ENCODE peak calls at places on chromosomes 12 and 14, in eight cellular contexts. One of them, this sample, is unnamed.

GRCh38 chr12:25745281-25745680 is 192.2 kb upstream of the LMNTD1 start:
- DNase-seq in brain microvascular endothelial cell: no peak
- DNase-seq in choroid plexus epithelial cell: no peak
- DNase-seq in lung: no peak
- DNase-seq in psoas muscle: no peak
- DNase-seq in neural progenitor cell: no peak
- DNase-seq in foreskin fibroblast: no peak
- DNase-seq in pancreas: no peak
- DNase-seq in this sample: no peak

GRCh38 chr12:74449872-74450271 is 87.8 kb upstream of the ATXN7L3B start:
- DNase-seq in brain microvascular endothelial cell: peak
- DNase-seq in choroid plexus epithelial cell: peak
- DNase-seq in lung: no peak
- DNase-seq in psoas muscle: no peak
- DNase-seq in neural progenitor cell: no peak
- DNase-seq in foreskin fibroblast: no peak
- DNase-seq in pancreas: no peak
- DNase-seq in this sample: peak

GRCh38 chr12:62899568-62900390 is 35.2 kb downstream of the PPM1H start:
- DNase-seq in brain microvascular endothelial cell: no peak
- DNase-seq in choroid plexus epithelial cell: no peak
- DNase-seq in lung: no peak
- DNase-seq in psoas muscle: no peak
- DNase-seq in neural progenitor cell: no peak
- DNase-seq in foreskin fibroblast: no peak
- DNase-seq in pancreas: no peak
- DNase-seq in this sample: no peak

GRCh38 chr14:64795211-64795610 is 84.5 kb downstream of the SPTB start:
- DNase-seq in brain microvascular endothelial cell: no peak
- DNase-seq in choroid plexus epithelial cell: no peak
- DNase-seq in lung: no peak
- DNase-seq in psoas muscle: no peak
- DNase-seq in neural progenitor cell: no peak
- DNase-seq in foreskin fibroblast: no peak
- DNase-seq in pancreas: no peak
- DNase-seq in this sample: no peak

GRCh38 chr12:25071366-25071765 is 122.5 kb upstream of the BCAT1 start:
- DNase-seq in brain microvascular endothelial cell: no peak
- DNase-seq in choroid plexus epithelial cell: no peak
- DNase-seq in lung: no peak
- DNase-seq in psoas muscle: no peak
- DNase-seq in neural progenitor cell: no peak
- DNase-seq in foreskin fibroblast: no peak
- DNase-seq in pancreas: no peak
- DNase-seq in this sample: no peak

GRCh38 chr12:95641299-95641947 is 90.1 kb upstream of the USP44 start:
- DNase-seq in brain microvascular endothelial cell: no peak
- DNase-seq in choroid plexus epithelial cell: no peak
- DNase-seq in lung: no peak
- DNase-seq in psoas muscle: no peak
- DNase-seq in neural progenitor cell: no peak
- DNase-seq in foreskin fibroblast: no peak
- DNase-seq in pancreas: no peak
- DNase-seq in this sample: no peak

GRCh38 chr14:74698471-74698870 is 14.4 kb downstream of the AREL1 start:
- DNase-seq in brain microvascular endothelial cell: no peak
- DNase-seq in choroid plexus epithelial cell: no peak
- DNase-seq in lung: no peak
- DNase-seq in psoas muscle: no peak
- DNase-seq in neural progenitor cell: no peak
- DNase-seq in foreskin fibroblast: no peak
- DNase-seq in pancreas: no peak
- DNase-seq in this sample: no peak

GRCh38 chr12:30687265-30687986 is 8.2 kb downstream of the IPO8 start:
- DNase-seq in brain microvascular endothelial cell: no peak
- DNase-seq in choroid plexus epithelial cell: peak
- DNase-seq in lung: no peak
- DNase-seq in psoas muscle: no peak
- DNase-seq in neural progenitor cell: no peak
- DNase-seq in foreskin fibroblast: no peak
- DNase-seq in pancreas: no peak
- DNase-seq in this sample: no peak

GRCh38 chr12:54187075-54187474 is 1.7 kb downstream of the SMUG1 start:
- DNase-seq in brain microvascular endothelial cell: no peak
- DNase-seq in choroid plexus epithelial cell: no peak
- DNase-seq in lung: no peak
- DNase-seq in psoas muscle: no peak
- DNase-seq in neural progenitor cell: no peak
- DNase-seq in foreskin fibroblast: no peak
- DNase-seq in pancreas: no peak
- DNase-seq in this sample: no peak

DNA sequence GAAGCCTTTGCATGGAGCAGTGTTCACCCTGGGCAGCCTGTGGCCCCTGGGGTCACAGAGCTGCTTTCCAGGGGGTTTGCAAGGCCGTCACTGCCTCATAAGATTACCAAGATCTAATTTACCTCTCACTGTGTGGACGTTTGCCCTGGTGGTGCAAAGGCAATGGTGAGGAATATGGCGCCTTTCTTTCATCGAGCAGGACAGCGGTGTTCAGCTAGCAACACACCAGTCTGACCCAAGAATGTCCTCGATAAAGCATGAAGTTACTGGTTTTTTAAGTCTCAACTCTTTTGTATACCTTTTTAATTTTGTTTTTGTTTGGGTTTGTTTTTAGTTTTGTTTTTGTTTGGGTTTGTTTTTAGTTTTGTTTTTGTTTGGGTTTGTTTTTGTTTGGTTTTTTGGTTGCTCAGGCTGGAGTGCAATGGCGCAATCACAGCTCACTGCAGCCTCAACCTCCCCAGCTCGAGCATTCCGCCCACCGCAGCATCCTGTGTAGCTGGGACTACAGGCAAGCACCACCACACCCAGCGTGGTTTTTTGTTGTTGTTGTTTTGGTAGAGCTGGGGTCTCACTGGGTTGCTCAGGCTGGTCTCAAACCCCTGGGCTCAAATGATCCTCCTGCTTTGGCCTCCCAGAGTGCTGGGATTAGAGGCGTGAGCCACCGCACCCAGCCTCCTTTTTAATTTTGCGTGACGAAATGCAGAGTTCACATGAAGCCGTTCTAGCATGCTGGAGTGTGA is 57.9 kb downstream of the PPP2R5C start:
- DNase-seq in brain microvascular endothelial cell: no peak
- DNase-seq in choroid plexus epithelial cell: no peak
- DNase-seq in lung: no peak
- DNase-seq in psoas muscle: no peak
- DNase-seq in neural progenitor cell: no peak
- DNase-seq in foreskin fibroblast: no peak
- DNase-seq in pancreas: no peak
- DNase-seq in this sample: no peak
- H3K4me3 ChIP-seq in brain microvascular endothelial cell: no peak
- H3K4me3 ChIP-seq in choroid plexus epithelial cell: no peak
- H3K4me3 ChIP-seq in lung: no peak
- H3K4me3 ChIP-seq in psoas muscle: no peak
- H3K4me3 ChIP-seq in neural progenitor cell: no peak
- H3K4me3 ChIP-seq in foreskin fibroblast: no peak
- H3K4me3 ChIP-seq in pancreas: no peak
- H3K4me3 ChIP-seq in this sample: no peak

GRCh38 chr12:127888948-127889347 is 378.0 kb upstream of the TMEM132C start:
- DNase-seq in brain microvascular endothelial cell: peak
- DNase-seq in choroid plexus epithelial cell: no peak
- DNase-seq in lung: no peak
- DNase-seq in psoas muscle: no peak
- DNase-seq in neural progenitor cell: no peak
- DNase-seq in foreskin fibroblast: no peak
- DNase-seq in pancreas: no peak
- DNase-seq in this sample: no peak

GRCh38 chr12:127899981-127900380 is 367.0 kb upstream of the TMEM132C start:
- DNase-seq in brain microvascular endothelial cell: no peak
- DNase-seq in choroid plexus epithelial cell: no peak
- DNase-seq in lung: no peak
- DNase-seq in psoas muscle: no peak
- DNase-seq in neural progenitor cell: no peak
- DNase-seq in foreskin fibroblast: no peak
- DNase-seq in pancreas: no peak
- DNase-seq in this sample: no peak

GRCh38 chr12:127898616-127899015 is 368.4 kb upstream of the TMEM132C start:
- DNase-seq in brain microvascular endothelial cell: no peak
- DNase-seq in choroid plexus epithelial cell: no peak
- DNase-seq in lung: no peak
- DNase-seq in psoas muscle: no peak
- DNase-seq in neural progenitor cell: no peak
- DNase-seq in foreskin fibroblast: no peak
- DNase-seq in pancreas: no peak
- DNase-seq in this sample: no peak

GRCh38 chr12:127893875-127894635 is 372.9 kb upstream of the TMEM132C start:
- DNase-seq in brain microvascular endothelial cell: peak
- DNase-seq in choroid plexus epithelial cell: peak
- DNase-seq in lung: no peak
- DNase-seq in psoas muscle: no peak
- DNase-seq in neural progenitor cell: peak
- DNase-seq in foreskin fibroblast: no peak
- DNase-seq in pancreas: no peak
- DNase-seq in this sample: no peak
- TF ChIP-seq CTCF in brain microvascular endothelial cell: peak
- TF ChIP-seq CTCF in choroid plexus epithelial cell: peak
- TF ChIP-seq CTCF in lung: no peak
- TF ChIP-seq CTCF in psoas muscle: no peak
- TF ChIP-seq CTCF in neural progenitor cell: peak
- TF ChIP-seq CTCF in foreskin fibroblast: peak
- TF ChIP-seq CTCF in pancreas: no peak
- TF ChIP-seq CTCF in this sample: peak

GRCh38 chr14:24145219-24145618 is 1.2 kb downstream of the PSME2 start:
- DNase-seq in brain microvascular endothelial cell: no peak
- DNase-seq in choroid plexus epithelial cell: no peak
- DNase-seq in lung: no peak
- DNase-seq in psoas muscle: no peak
- DNase-seq in neural progenitor cell: no peak
- DNase-seq in foreskin fibroblast: no peak
- DNase-seq in pancreas: no peak
- DNase-seq in this sample: no peak
- H3K4me3 ChIP-seq in brain microvascular endothelial cell: no peak
- H3K4me3 ChIP-seq in choroid plexus epithelial cell: peak
- H3K4me3 ChIP-seq in lung: no peak
- H3K4me3 ChIP-seq in psoas muscle: peak
- H3K4me3 ChIP-seq in neural progenitor cell: no peak
- H3K4me3 ChIP-seq in foreskin fibroblast: peak
- H3K4me3 ChIP-seq in pancreas: peak
- H3K4me3 ChIP-seq in this sample: peak

DNA sequence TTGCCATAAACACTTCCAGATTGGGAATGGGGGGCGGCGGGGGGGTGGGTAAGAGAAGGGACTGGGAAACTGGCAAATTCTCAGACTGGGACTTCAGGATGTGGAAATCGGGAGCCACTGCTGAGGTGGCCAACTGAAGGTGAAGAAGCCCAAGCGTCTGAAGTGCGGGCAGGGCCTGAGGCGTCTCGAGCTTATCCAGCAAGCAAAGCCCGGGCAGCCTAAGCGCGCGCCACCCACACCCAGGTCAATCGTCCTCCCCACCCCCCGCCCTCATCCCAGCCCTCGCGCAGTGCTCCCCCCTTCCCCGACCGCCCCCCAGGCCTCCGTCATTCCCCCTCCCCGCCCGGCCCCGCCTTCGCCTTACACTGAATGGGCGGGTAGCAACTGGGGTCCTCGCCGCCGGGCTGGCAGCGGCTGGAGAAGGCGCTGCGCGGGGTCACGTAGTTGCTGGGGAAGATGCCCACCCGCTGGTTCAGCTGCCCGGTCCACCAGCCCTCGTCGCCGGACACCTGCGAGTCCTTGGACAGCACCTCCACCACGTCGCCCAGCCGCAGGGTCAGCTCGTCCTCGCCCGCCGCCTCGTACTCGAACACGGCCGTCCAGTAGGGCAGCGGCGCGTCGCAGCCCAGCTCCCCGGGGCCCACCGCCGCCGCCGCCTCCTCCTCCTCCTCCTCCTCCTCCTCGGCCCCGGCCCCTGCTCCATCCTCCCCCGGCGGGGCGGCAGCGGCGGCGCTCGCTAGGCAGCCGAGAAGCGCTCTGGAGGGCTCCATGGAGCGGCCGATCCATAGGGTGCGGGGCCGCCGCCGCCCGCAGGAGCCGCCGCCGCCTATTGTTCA is 693 bp downstream of the MAP3K9 start:
- DNase-seq in brain microvascular endothelial cell: no peak
- DNase-seq in choroid plexus epithelial cell: peak
- DNase-seq in lung: peak
- DNase-seq in psoas muscle: peak
- DNase-seq in neural progenitor cell: peak
- DNase-seq in foreskin fibroblast: no peak
- DNase-seq in pancreas: peak
- DNase-seq in this sample: no peak
- TF ChIP-seq CTCF in brain microvascular endothelial cell: no peak
- TF ChIP-seq CTCF in choroid plexus epithelial cell: no peak
- TF ChIP-seq CTCF in lung: no peak
- TF ChIP-seq CTCF in psoas muscle: no peak
- TF ChIP-seq CTCF in neural progenitor cell: no peak
- TF ChIP-seq CTCF in foreskin fibroblast: no peak
- TF ChIP-seq CTCF in pancreas: no peak
- TF ChIP-seq CTCF in this sample: no peak

GRCh38 chr12:132813443-132813842 is 15.2 kb downstream of the GOLGA3 start:
- DNase-seq in brain microvascular endothelial cell: no peak
- DNase-seq in choroid plexus epithelial cell: no peak
- DNase-seq in lung: no peak
- DNase-seq in psoas muscle: no peak
- DNase-seq in neural progenitor cell: no peak
- DNase-seq in foreskin fibroblast: no peak
- DNase-seq in pancreas: no peak
- DNase-seq in this sample: no peak
- H3K4me3 ChIP-seq in brain microvascular endothelial cell: no peak
- H3K4me3 ChIP-seq in choroid plexus epithelial cell: no peak
- H3K4me3 ChIP-seq in lung: no peak
- H3K4me3 ChIP-seq in psoas muscle: no peak
- H3K4me3 ChIP-seq in neural progenitor cell: no peak
- H3K4me3 ChIP-seq in foreskin fibroblast: no peak
- H3K4me3 ChIP-seq in pancreas: no peak
- H3K4me3 ChIP-seq in this sample: no peak

DNA sequence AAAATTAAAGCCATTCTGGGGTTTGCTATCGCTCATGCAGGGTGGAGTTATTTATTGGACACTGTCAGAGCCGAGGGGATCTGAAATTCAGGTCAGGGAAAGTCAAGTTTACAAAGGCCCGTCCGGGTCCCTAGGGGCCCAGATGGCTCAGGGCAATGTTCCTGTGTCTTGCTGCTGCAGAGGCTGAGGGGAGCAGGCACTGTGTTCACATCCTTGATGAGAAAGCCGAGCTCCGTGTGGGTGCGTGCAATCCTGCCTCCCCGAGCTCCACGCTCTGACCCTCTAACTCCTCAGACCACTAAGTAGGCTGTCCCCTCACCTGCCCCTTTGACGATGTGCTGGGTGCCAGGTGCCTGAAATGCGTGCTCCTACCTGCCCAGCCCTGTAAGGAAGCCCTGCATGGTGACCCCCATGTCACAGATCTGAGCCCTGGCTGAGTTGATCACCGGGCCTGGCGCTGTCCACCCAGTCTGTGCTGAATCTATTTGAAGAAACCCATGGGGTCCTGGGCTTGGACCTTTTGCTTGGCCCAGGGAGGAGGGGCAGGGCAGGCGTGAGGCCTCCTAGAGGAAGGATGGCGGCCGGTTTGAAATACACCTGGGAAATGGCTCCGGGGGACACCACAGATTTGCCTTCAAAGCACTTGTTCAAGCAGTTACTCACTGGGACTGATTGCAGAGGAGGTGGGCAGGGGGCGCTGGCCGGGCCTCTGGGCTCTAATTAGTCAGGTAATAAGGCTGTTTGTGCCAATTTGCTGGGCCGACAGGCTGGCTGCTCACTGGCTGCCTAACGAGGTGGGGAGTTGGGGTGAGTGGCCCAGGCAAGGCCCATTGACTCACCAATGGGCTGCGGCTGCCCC is 204.3 kb downstream of the KIF26A start:
- DNase-seq in brain microvascular endothelial cell: no peak
- DNase-seq in choroid plexus epithelial cell: no peak
- DNase-seq in lung: no peak
- DNase-seq in psoas muscle: no peak
- DNase-seq in neural progenitor cell: peak
- DNase-seq in foreskin fibroblast: no peak
- DNase-seq in pancreas: peak
- DNase-seq in this sample: no peak
- TF ChIP-seq CTCF in brain microvascular endothelial cell: no peak
- TF ChIP-seq CTCF in choroid plexus epithelial cell: no peak
- TF ChIP-seq CTCF in lung: no peak
- TF ChIP-seq CTCF in psoas muscle: no peak
- TF ChIP-seq CTCF in neural progenitor cell: no peak
- TF ChIP-seq CTCF in foreskin fibroblast: no peak
- TF ChIP-seq CTCF in pancreas: no peak
- TF ChIP-seq CTCF in this sample: no peak

This sample was measured in astrocyte of the spinal cord.